ENCODE peak calls at places on chromosomes 5 and 9, in nine cellular contexts. N is HCT116, R is ovary, Z is NB4, E is A549, H is IMR-90, B is H1, C is heart left ventricle, O is spleen. G is an unnamed sample.
A peak's percentile ranks its signal among the peaks of the same experiment; 100 is the strongest.

GRCh38 chr9:80885894-80886293 is 803.5 kb downstream of the TLE1 start:
- DNase-seq in N (no peak), O (no peak), R (peak; percentile 30), E (no peak), H (no peak), B (peak; percentile 7), Z (peak; percentile 3), C (no peak), G (no peak)

GRCh38 chr5:10046681-10047080 is 203.0 kb downstream of the ATPSCKMT start:
- DNase-seq in E (no peak), H (no peak), Z (peak; percentile 11), R (no peak), N (no peak), O (no peak), B (no peak), C (no peak), G (no peak)

GRCh38 chr5:120463991-120464626 is at the start of gene PRR16:
- DNase-seq in B (peak; percentile 13), C (peak; percentile 61), N (no peak), Z (peak; percentile 30), O (peak; percentile 85), E (peak; percentile 40), R (peak; percentile 60), H (peak; percentile 73), G (peak; percentile 84)

GRCh38 chr9:86943223-86943870 is 4.0 kb downstream of the GAS1 start:
- DNase-seq in H (no peak), B (no peak), R (peak; percentile 37), E (no peak), N (no peak), Z (no peak), O (no peak), C (no peak), G (peak; percentile 43)

GRCh38 chr9:85715587-85715986 is 26.2 kb downstream of the AGTPBP1 start:
- DNase-seq in R (no peak), E (no peak), B (no peak), H (no peak), C (no peak), Z (peak; percentile 89), O (no peak), N (no peak), G (no peak)

GRCh38 chr5:66840527-66841013 is 244.4 kb downstream of the MAST4 start:
- DNase-seq in Z (peak; percentile 77), C (no peak), B (no peak), E (no peak), R (no peak), H (no peak), N (no peak), O (no peak), G (no peak)

GRCh38 chr9:137727716-137728115 is 108.9 kb downstream of the EHMT1 start:
- DNase-seq in R (no peak), N (no peak), B (no peak), E (no peak), H (no peak), O (no peak), Z (no peak), C (no peak), G (no peak)

GRCh38 chr9:114694719-114695269 is 12.8 kb upstream of the TEX48 start:
- DNase-seq in E (no peak), O (no peak), N (no peak), Z (no peak), B (no peak), R (no peak), H (peak; percentile 26), C (no peak), G (no peak)

GRCh38 chr9:119963798-119964372 is 594.6 kb upstream of the BRINP1 start:
- DNase-seq in O (no peak), Z (peak; percentile 12), N (peak; percentile 33), C (no peak), E (peak; percentile 45), B (peak; percentile 92), H (peak; percentile 89), R (no peak), G (no peak)

GRCh38 chr5:92308679-92309078 is 925.6 kb upstream of the ARRDC3 start:
- DNase-seq in H (no peak), O (no peak), R (no peak), C (no peak), N (no peak), E (no peak), B (no peak), Z (no peak), G (no peak)

GRCh38 chr5:31220968-31221367 is 27.5 kb downstream of the CDH6 start:
- DNase-seq in B (no peak), Z (no peak), E (no peak), H (peak; percentile 27), N (no peak), C (no peak), R (no peak), O (no peak), G (no peak)

GRCh38 chr5:17461793-17462192 is 36.2 kb upstream of the TAF11L2 start:
- DNase-seq in E (no peak), Z (no peak), N (no peak), H (no peak), B (no peak), R (no peak), C (no peak), O (no peak), G (no peak)

GRCh38 chr9:122070728-122071127 is 22.4 kb downstream of the TTLL11 start:
- DNase-seq in Z (no peak), O (no peak), N (no peak), H (no peak), E (no peak), B (no peak), R (no peak), C (peak; percentile 21), G (no peak)

GRCh38 chr5:59321631-59322030 is 571.9 kb downstream of the PDE4D start:
- DNase-seq in Z (no peak), R (no peak), C (no peak), B (no peak), O (no peak), H (no peak), N (no peak), E (no peak), G (no peak)

GRCh38 chr9:113580041-113580953 is 116.8 kb downstream of the RGS3 start:
- DNase-seq in C (peak; percentile 75), R (no peak), Z (peak; percentile 79), O (peak; percentile 97), E (no peak), N (no peak), B (no peak), H (peak; percentile 35), G (peak; percentile 96)

GRCh38 chr5:15320896-15321295 is 179.1 kb upstream of the FBXL7 start:
- DNase-seq in N (no peak), C (no peak), Z (no peak), H (no peak), O (no peak), R (no peak), E (no peak), B (no peak), G (no peak)

GRCh38 chr5:146051678-146052077 is 53.7 kb downstream of the PLAC8L1 start:
- DNase-seq in B (no peak), O (no peak), E (no peak), Z (no peak), R (no peak), H (peak; percentile 85), N (no peak), C (no peak), G (no peak)

GRCh38 chr5:117357886-117358285 is 783.3 kb upstream of the SEMA6A start:
- DNase-seq in Z (no peak), B (no peak), H (no peak), E (no peak), N (no peak), C (no peak), R (no peak), O (no peak), G (no peak)

GRCh38 chr9:4508907-4509589 is 18.8 kb downstream of the SLC1A1 start:
- DNase-seq in N (no peak), B (no peak), H (peak; percentile 72), C (no peak), Z (no peak), E (no peak), R (no peak), O (no peak), G (no peak)

GRCh38 chr5:109697339-109697738 is 7.6 kb downstream of the MAN2A1 start:
- DNase-seq in N (no peak), O (no peak), R (no peak), C (no peak), E (no peak), H (no peak), B (no peak), Z (no peak), G (no peak)

GRCh38 chr9:89077519-89077918 is 86.3 kb downstream of the S1PR3 start:
- DNase-seq in R (no peak), B (no peak), N (no peak), E (no peak), O (no peak), H (no peak), C (no peak), Z (peak; percentile 71), G (no peak)

DNA sequence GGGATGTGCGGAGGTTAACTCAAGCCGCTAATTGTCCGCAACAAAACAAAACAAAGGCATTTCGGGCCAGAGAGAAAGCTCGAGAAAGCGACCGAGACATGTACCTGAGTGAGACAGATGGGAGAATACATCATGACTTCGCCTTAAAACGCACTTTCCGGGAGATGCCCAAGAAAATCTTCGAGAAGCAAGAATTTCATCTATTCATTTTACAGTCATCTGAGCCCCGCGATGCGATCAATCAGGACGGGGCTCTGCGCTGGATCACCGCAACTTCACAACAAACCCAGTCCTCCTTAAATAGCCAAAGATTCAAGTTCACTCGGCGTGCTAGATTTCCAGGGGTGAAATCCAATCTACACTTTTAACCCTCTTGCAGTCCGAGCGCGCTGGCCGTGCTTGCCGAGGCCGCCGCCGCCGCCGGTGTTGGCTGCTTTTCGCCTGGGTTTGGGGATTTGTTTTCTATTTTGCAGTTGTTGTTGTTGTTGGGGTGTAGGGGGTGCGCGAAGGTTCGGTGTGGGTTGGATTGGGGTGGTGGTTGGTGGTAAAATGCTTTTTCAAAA is 482 bp downstream of the NFIB start:
- DNase-seq in H (peak; percentile 31), Z (no peak), C (peak; percentile 29), R (no peak), B (no peak), N (no peak), E (no peak), O (no peak), G (no peak)
- TF ChIP-seq POLR2A in H (no peak), Z (no peak), C (no peak), R (no peak), B (no peak), N (no peak), E (no peak), O (no peak), G (no peak)

GRCh38 chr9:135132008-135132407 is 44.5 kb downstream of the OLFM1 start:
- DNase-seq in O (no peak), H (no peak), E (no peak), Z (no peak), B (no peak), N (no peak), R (no peak), C (no peak), G (no peak)
- TF ChIP-seq CTCF in O (no peak), H (no peak), E (no peak), Z (no peak), B (no peak), N (no peak), R (no peak), C (no peak), G (no peak)

GRCh38 chr5:2563046-2563445 is 188.4 kb downstream of the IRX2 start:
- DNase-seq in H (no peak), O (no peak), B (no peak), E (no peak), N (no peak), R (no peak), Z (no peak), C (no peak), G (no peak)
- H3K4me3 ChIP-seq in H (no peak overlapping the region), O (no peak overlapping the region), B (no peak overlapping the region), E (no peak overlapping the region), N (no peak overlapping the region), R (no peak overlapping the region), Z (no peak overlapping the region), C (no peak overlapping the region), G (no peak overlapping the region)

GRCh38 chr5:179620703-179621350 is 2.6 kb downstream of the HNRNPH1 start:
- DNase-seq in E (no peak), O (no peak), C (no peak), Z (peak; percentile 11), H (no peak), R (no peak), B (no peak), N (no peak), G (no peak)
- TF ChIP-seq POLR2A in E (no peak), O (no peak), C (no peak), Z (no peak), H (no peak), R (no peak), B (no peak), N (no peak), G (no peak)

G was measured in lower leg skin.